ENCODE peak calls at places on chromosomes 2 and 18, in four cellular contexts. S is GM13977, W is nephron progenitor cell, Z is right atrium auricular region. N is an unnamed sample.

GRCh38 chr18:55233850-55234249 is 274.6 kb upstream of the CCDC68 start:
- DNase-seq in W (no peak), S (no peak), Z (no peak), N (no peak)

GRCh38 chr2:168345601-168346000 is 98.2 kb upstream of the STK39 start:
- DNase-seq in S (peak; percentile 16), Z (no peak), W (no peak), N (no peak)

GRCh38 chr2:96556441-96557330 is 20.1 kb downstream of the ARID5A start:
- DNase-seq in W (no peak), Z (no peak), S (peak; percentile 25), N (no peak)

GRCh38 chr2:196959750-196960392 is 33.4 kb upstream of the PGAP1 start:
- DNase-seq in W (no peak), Z (no peak), S (no peak), N (no peak)

GRCh38 chr2:134217924-134218323 is 35.9 kb upstream of the MGAT5 start:
- DNase-seq in Z (no peak), W (no peak), S (no peak), N (no peak)

GRCh38 chr2:124254621-124255020 is 229.5 kb downstream of the CNTNAP5 start:
- DNase-seq in S (no peak), W (no peak), Z (no peak), N (no peak)

GRCh38 chr2:36770542-36771287 is 74.2 kb downstream of the VIT start:
- DNase-seq in Z (no peak), W (peak; percentile 36), S (peak; percentile 67), N (no peak)

GRCh38 chr2:96502891-96503636 is 2.1 kb downstream of the NEURL3 start:
- DNase-seq in S (no peak), Z (peak; percentile 47), W (no peak), N (no peak)

GRCh38 chr2:128450211-128451015 is 131.7 kb upstream of the HS6ST1 start:
- DNase-seq in Z (peak; percentile 49), W (no peak), S (no peak), N (no peak)

GRCh38 chr18:21741511-21742322 is 1.1 kb downstream of the MIB1 start:
- DNase-seq in W (peak; percentile 51), Z (no peak), S (peak; percentile 36), N (no peak)

GRCh38 chr2:50895058-50895457 is 136.9 kb downstream of the NRXN1 start:
- DNase-seq in Z (no peak), S (no peak), W (no peak), N (no peak)

GRCh38 chr2:10780491-10780820 is 32.1 kb downstream of the PDIA6 start:
- DNase-seq in S (no peak), W (no peak), Z (no peak), N (no peak)

GRCh38 chr2:168543037-168543436 is 87.0 kb downstream of the CERS6 start:
- DNase-seq in S (no peak), W (no peak), Z (no peak), N (no peak)

GRCh38 chr18:37270046-37270665 is 295.4 kb downstream of the CELF4 start:
- DNase-seq in Z (no peak), S (no peak), W (peak; percentile 89), N (no peak)

GRCh38 chr2:137091704-137092103 is 326.4 kb downstream of the THSD7B start:
- DNase-seq in W (no peak), Z (no peak), S (no peak), N (no peak)

GRCh38 chr2:38116762-38117161 is 40.8 kb upstream of the CYP1B1 start:
- DNase-seq in W (no peak), Z (no peak), S (no peak), N (no peak)

N was measured in GM12864.